ENCODE peak calls at places on chromosomes 11 and 22, in four cellular contexts. U is CD8-positive, alpha-beta memory T cell; Q is GM23248; B is fibroblast of the aortic adventitia. N is an unnamed sample.

GRCh38 chr11:16223558-16223957 is 132.8 kb downstream of the SOX6 start:
- DNase-seq in U (no peak), Q (no peak), B (no peak), N (no peak)

GRCh38 chr11:69480547-69481392 is 693 bp upstream of the LINC01488 start:
- DNase-seq in U (no peak), Q (peak; percentile 32), B (peak; percentile 27), N (no peak)

GRCh38 chr22:19047993-19048392 is 74.2 kb downstream of the DGCR2 start:
- DNase-seq in U (no peak), Q (no peak), B (no peak), N (no peak)

GRCh38 chr22:47333625-47334024 is 571.2 kb downstream of the TBC1D22A start:
- DNase-seq in U (no peak), Q (peak; percentile 14), B (peak; percentile 72), N (no peak)

GRCh38 chr22:42985541-42985925 is 29.4 kb downstream of the PACSIN2 start:
- DNase-seq in U (no peak), Q (no peak), B (no peak), N (no peak)

GRCh38 chr11:95148421-95148820 is 58.8 kb downstream of the ENDOD1 start:
- DNase-seq in U (no peak), Q (peak; percentile 47), B (no peak), N (no peak)

GRCh38 chr11:113615773-113616172 is 90.3 kb downstream of the TMPRSS5 start:
- DNase-seq in U (no peak), Q (peak; percentile 73), B (peak; percentile 56), N (no peak)

GRCh38 chr11:64857485-64857884 is 13.0 kb upstream of the CDC42BPG start:
- DNase-seq in U (no peak), Q (no peak), B (no peak), N (no peak)

GRCh38 chr11:87020764-87021365 is 16.9 kb upstream of the TMEM135 start:
- DNase-seq in U (no peak), Q (no peak), B (peak; percentile 52), N (no peak)

GRCh38 chr11:61701298-61701993 is 21.3 kb downstream of the DAGLA start:
- DNase-seq in U (no peak), Q (no peak), B (no peak), N (peak; percentile 51)

GRCh38 chr11:62846177-62846576 is 6.8 kb upstream of the WDR74 start:
- DNase-seq in U (no peak), Q (no peak), B (no peak), N (no peak)

GRCh38 chr22:37639070-37639760 is at the start of gene SH3BP1:
- DNase-seq in U (peak; percentile 60), Q (peak; percentile 70), B (no peak), N (no peak)

GRCh38 chr11:124069429-124070401 is 28.6 kb upstream of the OR10G7 start:
- DNase-seq in U (no peak), Q (peak; percentile 78), B (peak; percentile 53), N (peak; percentile 62)
- H3K4me3 ChIP-seq in U (no peak overlapping the region), Q (peak overlapping the region; percentile 73), B (peak overlapping the region; percentile 49), N (peak overlapping the region; percentile 23)

GRCh38 chr22:41913842-41914534 is 886 bp downstream of the SHISA8 start:
- DNase-seq in U (no peak), Q (peak; percentile 18), B (no peak), N (no peak)
- H3K4me3 ChIP-seq in U (no peak overlapping the region), Q (no peak overlapping the region), B (no peak overlapping the region), N (no peak overlapping the region)

DNA sequence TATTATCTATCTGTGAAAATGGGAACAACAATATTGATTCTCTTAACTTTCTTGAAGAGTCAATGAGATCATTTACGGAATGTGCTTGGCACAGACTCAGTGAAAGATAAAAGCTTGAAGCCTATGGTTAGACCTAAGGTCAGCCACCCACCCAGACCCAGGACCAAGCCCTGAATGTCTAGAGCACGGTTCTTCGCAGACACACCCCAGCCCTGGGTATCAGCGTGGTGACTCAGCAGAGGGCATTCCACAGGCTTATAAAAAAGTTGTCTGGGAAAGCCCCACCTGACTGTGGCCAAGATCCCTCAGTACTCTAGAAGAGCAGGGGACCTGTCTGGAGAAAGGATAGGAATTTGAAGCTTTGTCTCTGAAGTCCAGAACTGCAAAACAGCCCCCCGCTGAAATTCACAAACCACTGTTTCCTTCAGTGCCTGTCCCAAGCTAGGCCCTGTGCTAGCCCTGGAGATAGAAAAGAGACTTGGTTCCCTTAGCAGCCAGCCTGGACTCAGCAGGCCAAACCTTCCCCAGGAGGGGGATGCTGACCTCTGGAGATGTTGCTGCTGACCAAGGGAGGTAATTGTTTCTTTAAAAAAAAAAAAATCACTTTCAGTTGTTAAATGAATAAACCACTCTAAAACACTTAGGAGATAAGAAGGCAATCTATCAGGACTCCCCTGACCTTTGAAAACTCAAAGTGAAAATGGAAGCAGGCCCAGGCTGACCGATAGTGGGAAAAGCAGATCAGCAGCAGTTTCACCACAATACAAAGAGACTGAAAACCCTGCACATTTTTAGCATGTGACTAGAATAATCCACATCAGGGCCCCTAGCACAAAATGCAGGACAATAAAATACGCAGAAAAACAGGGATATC is 114.0 kb downstream of the ABTB2 start:
- DNase-seq in U (no peak), Q (peak; percentile 79), B (peak; percentile 81), N (no peak)
- H3K4me3 ChIP-seq in U (no peak overlapping the region), Q (no peak overlapping the region), B (no peak overlapping the region), N (no peak overlapping the region)

GRCh38 chr22:50624347-50625130 is 3.4 kb downstream of the ARSA start:
- DNase-seq in U (no peak), Q (no peak), B (no peak), N (no peak)

GRCh38 chr22:50622723-50623327 is 5.1 kb downstream of the ARSA start:
- DNase-seq in U (no peak), Q (no peak), B (no peak), N (no peak)

GRCh38 chr22:50621491-50621880 is 6.5 kb downstream of the ARSA start:
- DNase-seq in U (peak; percentile 30), Q (no peak), B (no peak), N (peak; percentile 76)

GRCh38 chr22:50621948-50622722 is 5.8 kb downstream of the ARSA start:
- DNase-seq in U (no peak), Q (no peak), B (no peak), N (no peak)

GRCh38 chr22:50620861-50621490 is 7.0 kb downstream of the ARSA start:
- DNase-seq in U (peak; percentile 44), Q (peak; percentile 36), B (no peak), N (peak; percentile 74)
- H3K4me3 ChIP-seq in U (peak overlapping the region; percentile 70), Q (peak overlapping the region; percentile 0), B (no peak overlapping the region), N (peak overlapping the region; percentile 67)

GRCh38 chr11:128697645-128698174 is 3.8 kb downstream of the FLI1 start:
- DNase-seq in U (no peak), Q (no peak), B (no peak), N (no peak)

GRCh38 chr11:128694618-128695481 is 978 bp downstream of the FLI1 start:
- DNase-seq in U (no peak), Q (peak; percentile 56), B (peak; percentile 42), N (no peak)

GRCh38 chr11:128692750-128693578 is 908 bp upstream of the FLI1 start:
- DNase-seq in U (no peak), Q (peak; percentile 87), B (peak; percentile 57), N (no peak)

GRCh38 chr11:128696930-128697329 is 3.1 kb downstream of the FLI1 start:
- DNase-seq in U (no peak), Q (no peak), B (no peak), N (no peak)

DNA sequence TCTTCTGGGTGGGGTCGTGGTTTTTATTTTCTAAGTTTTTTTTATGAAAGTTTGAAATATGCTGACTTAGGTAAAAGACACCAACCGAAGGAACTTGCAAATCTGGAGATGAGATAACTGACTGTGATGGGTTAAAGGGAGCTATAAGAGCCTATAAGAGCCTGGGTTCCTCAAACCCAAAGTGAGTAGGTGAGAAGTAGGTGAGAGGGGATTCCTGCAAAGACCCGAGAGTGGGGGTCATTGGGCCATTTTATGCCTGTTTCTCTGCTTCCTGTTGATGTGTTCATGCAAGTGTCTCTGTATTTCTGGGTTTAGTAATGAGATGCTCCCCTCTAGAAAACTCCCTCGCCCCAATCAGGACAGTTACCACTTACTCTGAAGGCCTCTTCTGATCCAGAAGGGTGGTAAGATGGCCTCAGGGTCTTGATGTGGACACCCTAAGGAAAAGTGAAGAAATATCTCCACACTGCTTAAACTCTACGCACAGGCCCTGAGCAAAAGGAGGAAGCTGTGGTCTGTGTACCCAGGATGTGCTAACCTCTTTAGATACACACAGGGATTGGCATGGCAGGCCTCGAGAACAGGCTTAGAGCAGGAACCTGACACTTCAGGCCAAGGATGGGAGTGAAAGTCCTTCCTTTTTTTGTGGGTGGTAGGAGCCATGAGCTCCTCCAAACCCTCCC is 1.8 kb downstream of the FLI1 start:
- DNase-seq in U (no peak), Q (peak; percentile 35), B (peak; percentile 39), N (peak; percentile 86)
- H3K4me3 ChIP-seq in U (peak overlapping the region; percentile 67), Q (peak overlapping the region; percentile 100), B (peak overlapping the region; percentile 82), N (peak overlapping the region; percentile 88)

GRCh38 chr11:67996622-67997459 is 7.1 kb downstream of the UNC93B1 start:
- DNase-seq in U (no peak), Q (peak; percentile 73), B (no peak), N (no peak)
- H3K4me3 ChIP-seq in U (no peak overlapping the region), Q (no peak overlapping the region), B (no peak overlapping the region), N (no peak overlapping the region)

N was measured in Jurkat, Clone E6-1.